ENCODE peak calls at places on chromosomes 12 and 14, in seven cellular contexts. One of them, this sample, is unnamed.

GRCh38 chr12:106170285-106170684 is 31.5 kb upstream of the NUAK1 start:
- DNase-seq in NCI-H2081: no peak
- DNase-seq in amniotic stem cell: peak
- DNase-seq in NCI-H1417 treated with DMSO at 0.1 percent for 48 hours: no peak
- DNase-seq in PC-3: peak
- DNase-seq in Kasumi-1: no peak
- DNase-seq in hippocampal formation: no peak
- DNase-seq in this sample: no peak

GRCh38 chr14:75229923-75230792 is 48.5 kb upstream of the FOS start:
- DNase-seq in amniotic stem cell: no peak
- DNase-seq in NCI-H1417 treated with DMSO at 0.1 percent for 48 hours: no peak
- DNase-seq in Kasumi-1: peak
- DNase-seq in hippocampal formation: no peak
- DNase-seq in NCI-H2081: peak
- DNase-seq in PC-3: peak
- DNase-seq in this sample: no peak

GRCh38 chr14:92494512-92494911 is 19.1 kb upstream of the RIN3 start:
- DNase-seq in amniotic stem cell: no peak
- DNase-seq in Kasumi-1: no peak
- DNase-seq in hippocampal formation: no peak
- DNase-seq in NCI-H2081: no peak
- DNase-seq in PC-3: no peak
- DNase-seq in NCI-H1417 treated with DMSO at 0.1 percent for 48 hours: no peak
- DNase-seq in this sample: no peak

GRCh38 chr12:57756406-57757341 is 1.8 kb downstream of the MARCHF9 start:
- DNase-seq in Kasumi-1: peak
- DNase-seq in amniotic stem cell: no peak
- DNase-seq in PC-3: no peak
- DNase-seq in NCI-H1417 treated with DMSO at 0.1 percent for 48 hours: no peak
- DNase-seq in NCI-H2081: peak
- DNase-seq in hippocampal formation: no peak
- DNase-seq in this sample: no peak

GRCh38 chr14:54758041-54758440 is 144.6 kb downstream of the GCH1 start:
- DNase-seq in hippocampal formation: no peak
- DNase-seq in PC-3: no peak
- DNase-seq in NCI-H1417 treated with DMSO at 0.1 percent for 48 hours: no peak
- DNase-seq in amniotic stem cell: no peak
- DNase-seq in Kasumi-1: no peak
- DNase-seq in NCI-H2081: no peak
- DNase-seq in this sample: no peak

GRCh38 chr14:100325958-100326357 is 2.8 kb downstream of the SLC25A47 start:
- DNase-seq in NCI-H2081: peak
- DNase-seq in Kasumi-1: no peak
- DNase-seq in hippocampal formation: no peak
- DNase-seq in NCI-H1417 treated with DMSO at 0.1 percent for 48 hours: no peak
- DNase-seq in PC-3: no peak
- DNase-seq in amniotic stem cell: no peak
- DNase-seq in this sample: no peak

GRCh38 chr12:2163172-2163927 is 110.6 kb downstream of the CACNA1C start:
- DNase-seq in Kasumi-1: no peak
- DNase-seq in amniotic stem cell: peak
- DNase-seq in hippocampal formation: peak
- DNase-seq in PC-3: no peak
- DNase-seq in NCI-H2081: no peak
- DNase-seq in NCI-H1417 treated with DMSO at 0.1 percent for 48 hours: no peak
- DNase-seq in this sample: peak

GRCh38 chr12:88639361-88639760 is 59.1 kb upstream of the KITLG start:
- DNase-seq in PC-3: no peak
- DNase-seq in hippocampal formation: no peak
- DNase-seq in NCI-H1417 treated with DMSO at 0.1 percent for 48 hours: no peak
- DNase-seq in amniotic stem cell: no peak
- DNase-seq in Kasumi-1: no peak
- DNase-seq in NCI-H2081: no peak
- DNase-seq in this sample: no peak

GRCh38 chr14:23299986-23300686 is 2.5 kb downstream of the PPP1R3E start:
- DNase-seq in NCI-H1417 treated with DMSO at 0.1 percent for 48 hours: no peak
- DNase-seq in NCI-H2081: no peak
- DNase-seq in PC-3: no peak
- DNase-seq in amniotic stem cell: no peak
- DNase-seq in Kasumi-1: no peak
- DNase-seq in hippocampal formation: no peak
- DNase-seq in this sample: no peak

GRCh38 chr12:95838125-95838524 is 20.6 kb upstream of the SNRPF start:
- DNase-seq in NCI-H1417 treated with DMSO at 0.1 percent for 48 hours: no peak
- DNase-seq in hippocampal formation: no peak
- DNase-seq in NCI-H2081: peak
- DNase-seq in amniotic stem cell: no peak
- DNase-seq in Kasumi-1: peak
- DNase-seq in PC-3: peak
- DNase-seq in this sample: no peak

This sample was measured in heart right ventricle.